ENCODE peak calls at places on chromosomes 12 and 14, in eight cellular contexts. One of them, this sample, is unnamed.
A peak's percentile ranks its signal among the peaks of the same experiment; 100 is the strongest.

GRCh38 chr14:56224691-56225681 is 106.8 kb downstream of the PELI2 start:
- DNase-seq in HFF-Myc: no peak
- DNase-seq in neural progenitor cell: no peak
- DNase-seq in cardiac fibroblast: no peak
- DNase-seq in thoracic aorta: no peak
- DNase-seq in left lung: no peak
- DNase-seq in HepG2: peak; percentile 86
- DNase-seq in CD8-positive, alpha-beta T cell: no peak
- DNase-seq in this sample: no peak

GRCh38 chr12:46219892-46220655 is 48.8 kb downstream of the SLC38A1 start:
- DNase-seq in HFF-Myc: peak; percentile 35
- DNase-seq in left lung: no peak
- DNase-seq in cardiac fibroblast: peak; percentile 81
- DNase-seq in CD8-positive, alpha-beta T cell: peak; percentile 44
- DNase-seq in neural progenitor cell: no peak
- DNase-seq in HepG2: peak; percentile 30
- DNase-seq in thoracic aorta: no peak
- DNase-seq in this sample: peak; percentile 91

GRCh38 chr12:105861232-105861631 is 277.5 kb downstream of the NUAK1 start:
- DNase-seq in HFF-Myc: no peak
- DNase-seq in cardiac fibroblast: no peak
- DNase-seq in left lung: no peak
- DNase-seq in neural progenitor cell: no peak
- DNase-seq in thoracic aorta: no peak
- DNase-seq in CD8-positive, alpha-beta T cell: no peak
- DNase-seq in HepG2: no peak
- DNase-seq in this sample: no peak

GRCh38 chr14:92794547-92794941 is 439 bp downstream of the GOLGA5 start:
- DNase-seq in thoracic aorta: no peak
- DNase-seq in CD8-positive, alpha-beta T cell: no peak
- DNase-seq in cardiac fibroblast: peak; percentile 26
- DNase-seq in neural progenitor cell: peak; percentile 42
- DNase-seq in left lung: no peak
- DNase-seq in HepG2: no peak
- DNase-seq in HFF-Myc: no peak
- DNase-seq in this sample: no peak

GRCh38 chr14:78310263-78310662 is 140.1 kb downstream of the NRXN3 start:
- DNase-seq in cardiac fibroblast: no peak
- DNase-seq in neural progenitor cell: no peak
- DNase-seq in HFF-Myc: no peak
- DNase-seq in thoracic aorta: no peak
- DNase-seq in HepG2: no peak
- DNase-seq in CD8-positive, alpha-beta T cell: no peak
- DNase-seq in left lung: no peak
- DNase-seq in this sample: no peak

GRCh38 chr14:105945891-105946290 is 419.5 kb downstream of the TMEM121 start:
- DNase-seq in thoracic aorta: no peak
- DNase-seq in neural progenitor cell: no peak
- DNase-seq in cardiac fibroblast: no peak
- DNase-seq in HFF-Myc: no peak
- DNase-seq in left lung: no peak
- DNase-seq in HepG2: no peak
- DNase-seq in CD8-positive, alpha-beta T cell: no peak
- DNase-seq in this sample: no peak

GRCh38 chr14:74572829-74573360 is 39.1 kb downstream of the LTBP2 start:
- DNase-seq in neural progenitor cell: no peak
- DNase-seq in HepG2: no peak
- DNase-seq in thoracic aorta: no peak
- DNase-seq in HFF-Myc: no peak
- DNase-seq in cardiac fibroblast: no peak
- DNase-seq in left lung: no peak
- DNase-seq in CD8-positive, alpha-beta T cell: no peak
- DNase-seq in this sample: peak; percentile 20

GRCh38 chr12:130977759-130978127 is 24.0 kb downstream of the ADGRD1 start:
- DNase-seq in left lung: no peak
- DNase-seq in HFF-Myc: no peak
- DNase-seq in CD8-positive, alpha-beta T cell: no peak
- DNase-seq in cardiac fibroblast: no peak
- DNase-seq in thoracic aorta: no peak
- DNase-seq in HepG2: no peak
- DNase-seq in neural progenitor cell: no peak
- DNase-seq in this sample: no peak

GRCh38 chr12:54935235-54935951 is 49.2 kb downstream of the TESPA1 start:
- DNase-seq in thoracic aorta: no peak
- DNase-seq in CD8-positive, alpha-beta T cell: no peak
- DNase-seq in neural progenitor cell: no peak
- DNase-seq in left lung: no peak
- DNase-seq in HFF-Myc: peak; percentile 72
- DNase-seq in HepG2: peak; percentile 2
- DNase-seq in cardiac fibroblast: peak; percentile 86
- DNase-seq in this sample: peak; percentile 89

GRCh38 chr14:67576216-67576615 is 23.9 kb downstream of the PIGH start:
- DNase-seq in left lung: no peak
- DNase-seq in HepG2: no peak
- DNase-seq in thoracic aorta: no peak
- DNase-seq in cardiac fibroblast: no peak
- DNase-seq in CD8-positive, alpha-beta T cell: no peak
- DNase-seq in neural progenitor cell: no peak
- DNase-seq in HFF-Myc: no peak
- DNase-seq in this sample: no peak

GRCh38 chr14:82755476-82755875 is 1221.8 kb upstream of the SEL1L start:
- DNase-seq in cardiac fibroblast: no peak
- DNase-seq in neural progenitor cell: no peak
- DNase-seq in HFF-Myc: no peak
- DNase-seq in thoracic aorta: no peak
- DNase-seq in CD8-positive, alpha-beta T cell: no peak
- DNase-seq in HepG2: no peak
- DNase-seq in left lung: no peak
- DNase-seq in this sample: no peak

GRCh38 chr12:96143392-96143791 is 50.8 kb upstream of the ELK3 start:
- DNase-seq in thoracic aorta: no peak
- DNase-seq in neural progenitor cell: no peak
- DNase-seq in cardiac fibroblast: no peak
- DNase-seq in CD8-positive, alpha-beta T cell: no peak
- DNase-seq in left lung: no peak
- DNase-seq in HFF-Myc: no peak
- DNase-seq in HepG2: no peak
- DNase-seq in this sample: no peak

GRCh38 chr12:117685115-117685926 is 283.5 kb downstream of the KSR2 start:
- DNase-seq in neural progenitor cell: peak; percentile 67
- DNase-seq in cardiac fibroblast: no peak
- DNase-seq in CD8-positive, alpha-beta T cell: no peak
- DNase-seq in left lung: peak; percentile 39
- DNase-seq in HepG2: peak; percentile 42
- DNase-seq in thoracic aorta: no peak
- DNase-seq in HFF-Myc: peak; percentile 65
- DNase-seq in this sample: peak; percentile 79

GRCh38 chr12:56119361-56119796 is 1.3 kb downstream of the ZC3H10 start:
- DNase-seq in CD8-positive, alpha-beta T cell: no peak
- DNase-seq in thoracic aorta: peak; percentile 64
- DNase-seq in left lung: peak; percentile 77
- DNase-seq in HFF-Myc: peak; percentile 92
- DNase-seq in HepG2: peak; percentile 95
- DNase-seq in cardiac fibroblast: peak; percentile 97
- DNase-seq in neural progenitor cell: peak; percentile 87
- DNase-seq in this sample: peak; percentile 90

GRCh38 chr12:56116267-56117081 is at the start of gene RPL41:
- DNase-seq in cardiac fibroblast: peak; percentile 95
- DNase-seq in thoracic aorta: peak; percentile 70
- DNase-seq in left lung: peak; percentile 94
- DNase-seq in HepG2: peak; percentile 89
- DNase-seq in CD8-positive, alpha-beta T cell: peak; percentile 89
- DNase-seq in HFF-Myc: peak; percentile 86
- DNase-seq in neural progenitor cell: peak; percentile 98
- DNase-seq in this sample: peak; percentile 83

GRCh38 chr12:56120158-56120846 is 2.2 kb downstream of the ZC3H10 start:
- DNase-seq in HepG2: no peak
- DNase-seq in left lung: no peak
- DNase-seq in neural progenitor cell: no peak
- DNase-seq in cardiac fibroblast: no peak
- DNase-seq in thoracic aorta: no peak
- DNase-seq in CD8-positive, alpha-beta T cell: no peak
- DNase-seq in HFF-Myc: no peak
- DNase-seq in this sample: no peak

GRCh38 chr12:56118688-56119045 is 601 bp downstream of the ZC3H10 start:
- DNase-seq in HepG2: no peak
- DNase-seq in neural progenitor cell: no peak
- DNase-seq in left lung: no peak
- DNase-seq in CD8-positive, alpha-beta T cell: no peak
- DNase-seq in cardiac fibroblast: no peak
- DNase-seq in thoracic aorta: no peak
- DNase-seq in HFF-Myc: no peak
- DNase-seq in this sample: no peak

DNA sequence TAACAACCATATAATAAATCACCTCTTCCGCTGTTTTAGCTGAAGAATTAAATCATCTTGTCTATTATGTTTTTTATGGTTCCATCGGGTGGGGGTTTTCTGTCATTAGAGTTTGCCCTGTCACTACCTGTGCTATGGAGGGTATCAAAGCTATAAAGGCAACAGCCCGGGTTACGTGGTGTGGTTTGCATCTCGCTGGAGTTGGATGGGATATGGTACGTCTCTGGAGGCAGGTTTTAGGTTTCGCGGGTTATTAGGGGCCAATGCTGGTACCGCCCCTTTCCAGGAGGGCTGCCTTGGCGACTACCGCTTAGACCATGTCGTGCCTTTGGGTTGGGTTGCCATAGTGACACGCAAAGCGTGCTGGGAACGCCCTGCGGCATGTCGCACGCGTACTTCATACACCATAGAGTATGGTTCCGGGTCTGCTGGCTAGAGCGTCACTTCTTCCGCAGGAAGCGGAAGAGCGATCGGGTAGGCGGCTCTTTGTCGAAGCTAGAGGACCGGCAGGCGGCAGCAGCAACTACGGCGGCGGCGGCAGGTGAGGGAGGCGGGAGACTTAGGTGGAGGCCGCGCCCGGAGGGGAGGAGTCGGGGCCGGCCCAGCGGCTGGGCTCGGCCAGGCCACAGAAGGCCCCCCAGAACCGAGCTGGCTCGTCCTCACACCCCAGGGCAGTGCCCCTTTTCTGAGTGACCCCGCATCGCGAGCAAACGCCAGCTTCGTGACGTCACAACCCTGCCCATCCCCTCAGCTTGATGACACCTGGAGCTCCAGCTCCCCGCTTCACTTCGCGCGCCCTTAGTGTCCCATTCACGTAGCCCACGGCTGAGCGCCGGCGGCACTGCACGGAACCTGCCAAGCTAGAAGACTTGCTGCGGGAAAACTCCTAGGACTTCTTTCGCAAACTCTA is at the start of gene ZC3H10:
- DNase-seq in HFF-Myc: peak; percentile 99
- DNase-seq in left lung: peak; percentile 99
- DNase-seq in cardiac fibroblast: peak; percentile 100
- DNase-seq in neural progenitor cell: peak; percentile 99
- DNase-seq in HepG2: peak; percentile 98
- DNase-seq in thoracic aorta: peak; percentile 97
- DNase-seq in CD8-positive, alpha-beta T cell: peak; percentile 92
- DNase-seq in this sample: peak; percentile 100
- TF ChIP-seq CTCF in HFF-Myc: peak; percentile 47
- TF ChIP-seq CTCF in left lung: no peak
- TF ChIP-seq CTCF in cardiac fibroblast: peak; percentile 50
- TF ChIP-seq CTCF in neural progenitor cell: peak; percentile 60
- TF ChIP-seq CTCF in HepG2: peak; percentile 91
- TF ChIP-seq CTCF in thoracic aorta: no peak
- TF ChIP-seq CTCF in CD8-positive, alpha-beta T cell: peak; percentile 33
- TF ChIP-seq CTCF in this sample: peak; percentile 73

DNA sequence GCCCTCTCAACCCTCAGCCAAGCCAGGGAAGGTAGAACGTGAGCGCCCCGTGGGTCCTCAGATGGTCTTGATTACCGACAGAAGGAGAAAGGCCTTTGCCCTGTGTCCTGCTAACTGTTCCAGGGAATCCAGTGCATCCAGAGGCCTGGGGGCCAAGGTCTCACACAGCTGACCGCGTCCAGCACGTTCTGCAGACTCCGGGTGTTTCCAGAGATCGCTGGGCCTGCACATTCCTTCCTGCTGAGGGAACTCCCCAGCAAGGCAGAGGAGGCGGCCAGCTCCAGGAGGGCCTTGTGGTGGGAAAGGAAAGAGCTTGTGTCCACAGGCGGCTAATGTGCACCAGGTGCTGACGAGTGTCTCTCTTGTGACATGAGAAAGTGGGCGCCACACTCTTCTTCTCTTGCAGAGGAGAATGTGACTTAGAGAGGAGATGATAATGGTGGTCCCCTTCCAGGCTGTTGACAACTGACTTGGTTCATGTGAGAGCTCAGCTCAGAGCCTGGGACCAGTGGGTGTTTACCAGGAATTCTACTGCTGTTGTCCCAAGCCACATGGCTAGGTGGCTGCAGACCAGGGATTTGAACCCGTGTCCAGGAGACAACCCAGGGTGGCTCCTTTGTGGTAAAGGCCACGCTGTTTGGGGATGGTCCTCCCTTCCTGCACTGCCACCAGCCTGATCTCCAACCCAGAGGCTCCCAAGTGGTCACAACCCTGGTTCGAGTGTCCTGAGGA is 46.8 kb upstream of the DLK1 start:
- DNase-seq in HepG2: peak; percentile 83
- DNase-seq in thoracic aorta: no peak
- DNase-seq in HFF-Myc: peak; percentile 80
- DNase-seq in left lung: peak; percentile 60
- DNase-seq in cardiac fibroblast: peak; percentile 75
- DNase-seq in CD8-positive, alpha-beta T cell: no peak
- DNase-seq in neural progenitor cell: no peak
- DNase-seq in this sample: peak; percentile 91
- TF ChIP-seq CTCF in HepG2: peak; percentile 77
- TF ChIP-seq CTCF in thoracic aorta: no peak
- TF ChIP-seq CTCF in HFF-Myc: peak; percentile 29
- TF ChIP-seq CTCF in left lung: no peak
- TF ChIP-seq CTCF in cardiac fibroblast: no peak
- TF ChIP-seq CTCF in CD8-positive, alpha-beta T cell: no peak
- TF ChIP-seq CTCF in neural progenitor cell: no peak
- TF ChIP-seq CTCF in this sample: peak; percentile 63

GRCh38 chr12:60402996-60403395 is 807.2 kb downstream of the SLC16A7 start:
- DNase-seq in neural progenitor cell: no peak
- DNase-seq in left lung: no peak
- DNase-seq in CD8-positive, alpha-beta T cell: no peak
- DNase-seq in HepG2: no peak
- DNase-seq in HFF-Myc: no peak
- DNase-seq in thoracic aorta: no peak
- DNase-seq in cardiac fibroblast: no peak
- DNase-seq in this sample: no peak
- TF ChIP-seq CTCF in neural progenitor cell: no peak
- TF ChIP-seq CTCF in left lung: no peak
- TF ChIP-seq CTCF in CD8-positive, alpha-beta T cell: no peak
- TF ChIP-seq CTCF in HepG2: no peak
- TF ChIP-seq CTCF in HFF-Myc: no peak
- TF ChIP-seq CTCF in thoracic aorta: no peak
- TF ChIP-seq CTCF in cardiac fibroblast: no peak
- TF ChIP-seq CTCF in this sample: no peak

DNA sequence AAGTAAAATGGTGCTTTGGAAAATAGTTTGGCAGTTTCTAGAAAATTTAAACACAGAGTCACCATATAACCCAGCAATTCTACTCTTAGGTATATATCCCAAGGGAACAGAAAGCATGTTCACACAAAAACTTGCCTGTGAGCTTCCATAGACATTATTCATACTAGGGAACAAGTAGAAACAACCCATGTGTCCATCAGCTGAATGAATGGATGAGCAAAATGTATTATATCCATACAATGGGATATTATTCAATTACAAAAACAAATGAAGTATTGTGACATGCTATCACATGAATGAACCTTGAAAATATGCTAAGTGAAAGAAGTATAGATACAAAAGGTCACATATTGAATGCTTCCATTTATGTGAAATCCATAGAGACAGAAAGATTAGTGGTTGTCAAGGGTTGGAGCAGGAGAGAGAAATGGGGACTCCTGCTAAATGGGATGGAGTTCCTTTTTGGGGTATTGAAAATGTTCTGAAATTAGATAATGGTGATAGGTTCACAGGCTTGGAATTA is 7.9 kb downstream of the SLC10A1 start:
- DNase-seq in neural progenitor cell: no peak
- DNase-seq in left lung: no peak
- DNase-seq in thoracic aorta: no peak
- DNase-seq in HFF-Myc: no peak
- DNase-seq in HepG2: no peak
- DNase-seq in cardiac fibroblast: no peak
- DNase-seq in CD8-positive, alpha-beta T cell: no peak
- DNase-seq in this sample: no peak
- TF ChIP-seq CTCF in neural progenitor cell: no peak
- TF ChIP-seq CTCF in left lung: no peak
- TF ChIP-seq CTCF in thoracic aorta: no peak
- TF ChIP-seq CTCF in HFF-Myc: no peak
- TF ChIP-seq CTCF in HepG2: no peak
- TF ChIP-seq CTCF in cardiac fibroblast: no peak
- TF ChIP-seq CTCF in CD8-positive, alpha-beta T cell: no peak
- TF ChIP-seq CTCF in this sample: no peak